ENCODE peak calls at places on chromosomes 13 and 19, in nine cellular contexts. One of them, this sample, is unnamed.

GRCh38 chr19:34350161-34350561 is 14.8 kb upstream of the GPI start:
- DNase-seq in astrocyte of the hippocampus: no peak
- DNase-seq in transverse colon: no peak
- DNase-seq in WERI-Rb-1: no peak
- DNase-seq in aorta: no peak
- DNase-seq in uterus: no peak
- DNase-seq in nucleus accumbens: no peak
- DNase-seq in fibroblast of lung: no peak
- DNase-seq in NCI-H1092: no peak
- DNase-seq in this sample: no peak

GRCh38 chr19:33638167-33639033 is 16.6 kb downstream of the CHST8 start:
- DNase-seq in astrocyte of the hippocampus: no peak
- DNase-seq in transverse colon: no peak
- DNase-seq in WERI-Rb-1: no peak
- DNase-seq in aorta: no peak
- DNase-seq in uterus: no peak
- DNase-seq in nucleus accumbens: no peak
- DNase-seq in fibroblast of lung: no peak
- DNase-seq in NCI-H1092: no peak
- DNase-seq in this sample: no peak

GRCh38 chr19:28700176-28700575 is 512.8 kb downstream of the UQCRFS1 start:
- DNase-seq in astrocyte of the hippocampus: no peak
- DNase-seq in transverse colon: no peak
- DNase-seq in WERI-Rb-1: no peak
- DNase-seq in aorta: no peak
- DNase-seq in uterus: no peak
- DNase-seq in nucleus accumbens: no peak
- DNase-seq in fibroblast of lung: no peak
- DNase-seq in NCI-H1092: no peak
- DNase-seq in this sample: no peak

GRCh38 chr13:35978607-35979316 is 152.4 kb downstream of the DCLK1 start:
- DNase-seq in astrocyte of the hippocampus: peak; percentile 86
- DNase-seq in transverse colon: no peak
- DNase-seq in WERI-Rb-1: peak; percentile 26
- DNase-seq in aorta: no peak
- DNase-seq in uterus: peak; percentile 60
- DNase-seq in nucleus accumbens: peak; percentile 7
- DNase-seq in fibroblast of lung: peak; percentile 86
- DNase-seq in NCI-H1092: peak; percentile 15
- DNase-seq in this sample: no peak

GRCh38 chr13:81048026-81048461 is 707.1 kb upstream of the SPRY2 start:
- DNase-seq in astrocyte of the hippocampus: peak; percentile 53
- DNase-seq in transverse colon: no peak
- DNase-seq in WERI-Rb-1: no peak
- DNase-seq in aorta: no peak
- DNase-seq in uterus: no peak
- DNase-seq in nucleus accumbens: peak; percentile 25
- DNase-seq in fibroblast of lung: peak; percentile 9
- DNase-seq in NCI-H1092: no peak
- DNase-seq in this sample: no peak

GRCh38 chr19:1837625-1838105 is 10.6 kb downstream of the REXO1 start:
- DNase-seq in astrocyte of the hippocampus: peak; percentile 66
- DNase-seq in transverse colon: peak; percentile 72
- DNase-seq in WERI-Rb-1: peak; percentile 79
- DNase-seq in aorta: no peak
- DNase-seq in uterus: no peak
- DNase-seq in nucleus accumbens: peak; percentile 17
- DNase-seq in fibroblast of lung: no peak
- DNase-seq in NCI-H1092: no peak
- DNase-seq in this sample: peak; percentile 35

GRCh38 chr19:58563034-58563573 is 4.7 kb upstream of the UBE2M start:
- DNase-seq in astrocyte of the hippocampus: peak; percentile 37
- DNase-seq in transverse colon: no peak
- DNase-seq in WERI-Rb-1: peak; percentile 78
- DNase-seq in aorta: no peak
- DNase-seq in uterus: no peak
- DNase-seq in nucleus accumbens: no peak
- DNase-seq in fibroblast of lung: no peak
- DNase-seq in NCI-H1092: no peak
- DNase-seq in this sample: peak; percentile 23

GRCh38 chr19:42173695-42174094 is 41.4 kb upstream of the POU2F2 start:
- DNase-seq in astrocyte of the hippocampus: no peak
- DNase-seq in transverse colon: no peak
- DNase-seq in WERI-Rb-1: peak; percentile 61
- DNase-seq in aorta: no peak
- DNase-seq in uterus: no peak
- DNase-seq in nucleus accumbens: no peak
- DNase-seq in fibroblast of lung: no peak
- DNase-seq in NCI-H1092: no peak
- DNase-seq in this sample: no peak

GRCh38 chr13:76708138-76708537 is 178.1 kb downstream of the KCTD12 start:
- DNase-seq in astrocyte of the hippocampus: no peak
- DNase-seq in transverse colon: no peak
- DNase-seq in WERI-Rb-1: no peak
- DNase-seq in aorta: no peak
- DNase-seq in uterus: no peak
- DNase-seq in nucleus accumbens: no peak
- DNase-seq in fibroblast of lung: peak; percentile 31
- DNase-seq in NCI-H1092: no peak
- DNase-seq in this sample: peak; percentile 18

GRCh38 chr19:24159707-24160106 is 72.7 kb downstream of the ZNF254 start:
- DNase-seq in astrocyte of the hippocampus: peak; percentile 17
- DNase-seq in transverse colon: no peak
- DNase-seq in WERI-Rb-1: peak; percentile 11
- DNase-seq in aorta: no peak
- DNase-seq in uterus: no peak
- DNase-seq in nucleus accumbens: no peak
- DNase-seq in fibroblast of lung: peak; percentile 3
- DNase-seq in NCI-H1092: no peak
- DNase-seq in this sample: no peak

GRCh38 chr19:6113616-6114188 is 3.4 kb upstream of the RFX2 start:
- DNase-seq in astrocyte of the hippocampus: no peak
- DNase-seq in transverse colon: no peak
- DNase-seq in WERI-Rb-1: no peak
- DNase-seq in aorta: no peak
- DNase-seq in uterus: no peak
- DNase-seq in nucleus accumbens: no peak
- DNase-seq in fibroblast of lung: no peak
- DNase-seq in NCI-H1092: no peak
- DNase-seq in this sample: no peak

GRCh38 chr19:49863935-49864320 is 3.4 kb downstream of the PNKP start:
- DNase-seq in astrocyte of the hippocampus: no peak
- DNase-seq in transverse colon: no peak
- DNase-seq in WERI-Rb-1: no peak
- DNase-seq in aorta: no peak
- DNase-seq in uterus: no peak
- DNase-seq in nucleus accumbens: no peak
- DNase-seq in fibroblast of lung: no peak
- DNase-seq in NCI-H1092: no peak
- DNase-seq in this sample: no peak

GRCh38 chr19:56015756-56016155 is 29.2 kb downstream of the NLRP5 start:
- DNase-seq in astrocyte of the hippocampus: peak; percentile 4
- DNase-seq in transverse colon: no peak
- DNase-seq in WERI-Rb-1: no peak
- DNase-seq in aorta: no peak
- DNase-seq in uterus: no peak
- DNase-seq in nucleus accumbens: no peak
- DNase-seq in fibroblast of lung: no peak
- DNase-seq in NCI-H1092: no peak
- DNase-seq in this sample: no peak

GRCh38 chr19:38263696-38264485 is 482 bp upstream of the SPINT2 start:
- DNase-seq in astrocyte of the hippocampus: peak; percentile 91
- DNase-seq in transverse colon: peak; percentile 96
- DNase-seq in WERI-Rb-1: no peak
- DNase-seq in aorta: peak; percentile 84
- DNase-seq in uterus: no peak
- DNase-seq in nucleus accumbens: no peak
- DNase-seq in fibroblast of lung: no peak
- DNase-seq in NCI-H1092: peak; percentile 40
- DNase-seq in this sample: no peak

GRCh38 chr13:28819748-28820098 is 416 bp upstream of the MTUS2 start:
- DNase-seq in astrocyte of the hippocampus: peak; percentile 65
- DNase-seq in transverse colon: peak; percentile 28
- DNase-seq in WERI-Rb-1: peak; percentile 33
- DNase-seq in aorta: peak; percentile 74
- DNase-seq in uterus: no peak
- DNase-seq in nucleus accumbens: peak; percentile 35
- DNase-seq in fibroblast of lung: peak; percentile 8
- DNase-seq in NCI-H1092: peak; percentile 9
- DNase-seq in this sample: peak; percentile 69

GRCh38 chr13:86464193-86464592 is 665.0 kb upstream of the SLITRK6 start:
- DNase-seq in astrocyte of the hippocampus: no peak
- DNase-seq in transverse colon: no peak
- DNase-seq in WERI-Rb-1: no peak
- DNase-seq in aorta: no peak
- DNase-seq in uterus: no peak
- DNase-seq in nucleus accumbens: no peak
- DNase-seq in fibroblast of lung: peak; percentile 20
- DNase-seq in NCI-H1092: no peak
- DNase-seq in this sample: no peak

GRCh38 chr13:99390601-99391000 is 83.4 kb upstream of the GPR183 start:
- DNase-seq in astrocyte of the hippocampus: no peak
- DNase-seq in transverse colon: no peak
- DNase-seq in WERI-Rb-1: peak; percentile 7
- DNase-seq in aorta: no peak
- DNase-seq in uterus: no peak
- DNase-seq in nucleus accumbens: no peak
- DNase-seq in fibroblast of lung: no peak
- DNase-seq in NCI-H1092: no peak
- DNase-seq in this sample: no peak